ENCODE peak calls at places on chromosomes 5 and 9, in four cellular contexts. O is GM12878, F is K562, I is H1. W is an unnamed sample.
A peak's percentile ranks its signal among the peaks of the same experiment; 100 is the strongest.

GRCh38 chr9:35110327-35110758 is 5.3 kb downstream of the ATOSB start:
- DNase-seq in I (no peak), F (no peak), O (no peak), W (peak; percentile 43)

GRCh38 chr5:39863926-39864572 is 439.3 kb upstream of the DAB2 start:
- DNase-seq in F (no peak), I (no peak), O (no peak), W (no peak)

GRCh38 chr5:75567710-75568109 is 43.5 kb upstream of the ANKDD1B start:
- DNase-seq in I (no peak), O (peak; percentile 48), F (peak; percentile 66), W (peak; percentile 64)

GRCh38 chr5:75672616-75673015 is 44.6 kb downstream of the POC5 start:
- DNase-seq in I (no peak), F (no peak), O (no peak), W (peak; percentile 47)

GRCh38 chr9:38621434-38622082 is 1.2 kb upstream of the ANKRD18A start:
- DNase-seq in O (no peak), I (peak; percentile 81), F (no peak), W (no peak)

GRCh38 chr9:33677506-33677809 is 117.9 kb upstream of the PRSS3 start:
- DNase-seq in I (no peak), F (no peak), O (no peak), W (no peak)

GRCh38 chr5:126645132-126645531 is 44.4 kb downstream of the PHAX start:
- DNase-seq in O (no peak), I (no peak), F (no peak), W (no peak)

GRCh38 chr9:9585920-9586319 is 1026.9 kb downstream of the PTPRD start:
- DNase-seq in I (no peak), F (no peak), O (no peak), W (no peak)

GRCh38 chr5:73945505-73945904 is 319.5 kb downstream of the ARHGEF28 start:
- DNase-seq in F (peak; percentile 27), I (peak; percentile 76), O (no peak), W (no peak)

GRCh38 chr9:33748633-33749304 is 46.6 kb upstream of the PRSS3 start:
- DNase-seq in F (no peak), O (no peak), I (no peak), W (no peak)

GRCh38 chr5:177297922-177298321 is 5.6 kb downstream of the RAB24 start:
- DNase-seq in I (no peak), F (no peak), O (no peak), W (no peak)

GRCh38 chr5:53603009-53603687 is 42.7 kb downstream of the NDUFS4 start:
- DNase-seq in F (no peak), I (no peak), O (no peak), W (peak; percentile 52)

GRCh38 chr9:36590246-36590645 is 17.6 kb downstream of the MELK start:
- DNase-seq in F (no peak), O (no peak), I (no peak), W (no peak)

GRCh38 chr9:33921967-33922895 is 105.3 kb downstream of the UBE2R2 start:
- DNase-seq in F (peak; percentile 40), I (peak; percentile 78), O (no peak), W (no peak)

GRCh38 chr9:105438136-105438839 is 9.5 kb upstream of the FSD1L start:
- DNase-seq in O (no peak), F (no peak), I (no peak), W (peak; percentile 97)

GRCh38 chr5:1639757-1640156 is 116.0 kb upstream of the LPCAT1 start:
- DNase-seq in F (no peak), O (no peak), I (no peak), W (no peak)

GRCh38 chr5:157976429-157976828 is 117.5 kb upstream of the CLINT1 start:
- DNase-seq in O (no peak), I (no peak), F (no peak), W (no peak)

GRCh38 chr9:28810375-28811075 is 1237.2 kb upstream of the C9orf72 start:
- DNase-seq in I (no peak), O (no peak), F (no peak), W (no peak)
- TF ChIP-seq CHD1 in I (no peak), O (no peak), F (no peak), W (no peak)

GRCh38 chr5:136000147-136000546 is 28.6 kb upstream of the TGFBI start:
- DNase-seq in O (no peak), F (no peak), I (no peak), W (no peak)

GRCh38 chr5:135998889-135999288 is 29.9 kb upstream of the TGFBI start:
- DNase-seq in I (no peak), F (no peak), O (no peak), W (no peak)

GRCh38 chr5:135999396-136000139 is 29.2 kb upstream of the TGFBI start:
- DNase-seq in O (no peak), I (no peak), F (no peak), W (peak; percentile 97)

GRCh38 chr5:136000937-136001336 is 27.9 kb upstream of the TGFBI start:
- DNase-seq in F (no peak), I (no peak), O (no peak), W (no peak)

GRCh38 chr5:136001531-136001930 is 27.3 kb upstream of the TGFBI start:
- DNase-seq in F (no peak), I (no peak), O (no peak), W (peak; percentile 35)
- TF ChIP-seq CHD1 in F (no peak), I (no peak), O (no peak), W (no peak)

GRCh38 chr9:111974092-111974681 is 77.6 kb downstream of the UGCG start:
- DNase-seq in O (no peak), F (no peak), I (no peak), W (peak; percentile 66)

GRCh38 chr9:111980398-111980797 is 83.8 kb downstream of the UGCG start:
- DNase-seq in I (no peak), O (no peak), F (peak; percentile 71), W (no peak)

GRCh38 chr9:111979561-111979960 is 82.9 kb downstream of the UGCG start:
- DNase-seq in O (no peak), F (no peak), I (no peak), W (no peak)

GRCh38 chr9:111978616-111979015 is 82.0 kb downstream of the UGCG start:
- DNase-seq in F (no peak), O (no peak), I (no peak), W (no peak)

GRCh38 chr9:111975709-111976108 is 79.1 kb downstream of the UGCG start:
- DNase-seq in O (peak; percentile 39), I (peak; percentile 52), F (no peak), W (no peak)
- TF ChIP-seq CHD1 in O (no peak), I (no peak), F (no peak), W (no peak)

GRCh38 chr9:69173891-69174644 is at the start of gene TJP2:
- DNase-seq in F (peak; percentile 77), I (peak; percentile 83), O (no peak), W (peak; percentile 75)
- TF ChIP-seq CHD1 in F (peak; percentile 63), I (no peak), O (peak; percentile 95), W (no peak)

GRCh38 chr9:120912958-120913672 is 13.5 kb downstream of the TRAF1 start:
- DNase-seq in F (peak; percentile 43), O (no peak), I (no peak), W (no peak)

GRCh38 chr9:120909904-120910303 is 16.7 kb downstream of the TRAF1 start:
- DNase-seq in F (no peak), O (no peak), I (no peak), W (no peak)

GRCh38 chr9:120913673-120914266 is 12.8 kb downstream of the TRAF1 start:
- DNase-seq in I (peak; percentile 77), O (no peak), F (peak; percentile 67), W (no peak)

GRCh38 chr9:120911295-120911843 is 15.2 kb downstream of the TRAF1 start:
- DNase-seq in O (no peak), I (no peak), F (no peak), W (no peak)

DNA sequence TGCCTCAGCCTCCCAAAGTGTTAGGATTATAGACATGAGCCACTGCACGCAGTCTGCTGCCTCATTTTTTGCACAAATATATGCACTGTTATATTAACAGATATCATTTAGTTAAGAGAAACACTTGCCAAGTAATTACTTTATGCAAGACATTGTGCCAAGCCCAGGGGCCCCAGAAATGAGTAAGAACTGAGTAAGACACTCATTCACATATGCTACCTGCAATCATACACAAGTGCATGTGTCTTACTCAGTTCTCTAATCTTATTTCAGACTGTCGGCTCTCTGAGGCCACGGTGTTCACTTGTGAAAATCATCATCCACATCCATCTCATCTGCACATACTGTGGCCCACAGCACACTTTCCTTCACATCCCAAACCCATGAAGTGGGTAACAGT is 16.0 kb downstream of the TRAF1 start:
- DNase-seq in O (no peak), I (no peak), F (no peak), W (no peak)
- TF ChIP-seq CHD1 in O (no peak), I (no peak), F (no peak), W (no peak)

DNA sequence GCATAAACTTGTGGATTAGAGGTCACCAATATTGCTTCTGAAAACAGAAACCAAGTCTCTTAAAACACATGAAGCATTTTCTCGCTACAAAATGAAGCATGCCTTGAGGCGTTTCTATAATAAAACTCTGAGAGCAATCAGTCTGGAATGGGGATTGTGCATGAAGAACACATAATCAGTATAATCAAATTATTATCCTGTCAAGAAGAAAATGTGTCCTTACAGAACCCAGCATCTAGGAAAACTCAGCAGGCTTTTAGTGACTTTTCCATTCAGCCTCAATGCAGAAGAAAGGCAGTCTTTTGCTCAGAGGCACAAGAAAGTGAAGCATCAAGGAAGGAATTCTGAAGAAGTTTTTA is 121.9 kb downstream of the CDH18 start:
- DNase-seq in O (no peak), I (no peak), F (no peak), W (no peak)
- TF ChIP-seq CHD1 in O (no peak), I (no peak), F (no peak), W (no peak)

GRCh38 chr9:129402341-129402739 is 218.6 kb downstream of the C9orf50 start:
- DNase-seq in I (peak; percentile 69), F (no peak), O (no peak), W (no peak)
- TF ChIP-seq CHD1 in I (no peak), F (no peak), O (no peak), W (no peak)

DNA sequence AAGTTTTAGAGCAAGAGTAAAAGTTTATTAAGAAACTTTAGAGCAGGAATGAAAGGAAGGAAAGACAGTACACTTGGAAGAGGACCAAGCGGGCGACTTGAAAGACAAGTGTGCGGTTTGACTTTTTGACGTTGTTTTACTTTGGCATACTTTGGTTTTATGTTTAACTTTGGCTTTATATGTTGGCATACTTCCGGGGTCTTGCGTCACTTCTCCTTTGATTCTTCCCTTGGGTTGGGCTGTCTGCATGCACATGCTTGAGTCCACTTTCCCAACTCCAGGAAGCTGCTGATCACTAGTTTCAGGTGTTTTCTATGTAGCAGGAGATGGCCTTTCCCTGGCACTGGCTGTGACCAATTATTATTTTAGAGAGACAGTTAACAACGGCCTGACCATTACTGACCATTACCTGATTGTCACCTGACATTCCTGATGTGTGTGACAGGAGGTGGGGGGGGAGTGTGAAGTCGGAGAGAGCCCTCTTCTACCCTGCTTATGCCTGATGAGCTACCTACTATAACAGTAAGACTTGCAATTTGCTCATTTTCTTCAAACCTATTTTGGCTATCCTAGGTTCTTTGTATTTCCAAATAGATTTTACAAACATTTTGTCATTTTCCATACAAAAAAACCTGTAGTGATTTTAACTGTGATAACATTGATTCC is 45.5 kb downstream of the TNFSF8 start:
- DNase-seq in O (no peak), I (no peak), F (no peak), W (peak; percentile 22)
- TF ChIP-seq CHD1 in O (no peak), I (no peak), F (no peak), W (no peak)

GRCh38 chr5:96256795-96257470 is 176.1 kb downstream of the PCSK1 start:
- DNase-seq in O (no peak), I (no peak), F (peak; percentile 7), W (peak; percentile 96)
- TF ChIP-seq CHD1 in O (no peak), I (no peak), F (no peak), W (no peak)